ENCODE peak calls at places on chromosomes 5 and 9, in four cellular contexts. One of them, this sample, is unnamed.

GRCh38 chr5:66284588-66285342 is 140.7 kb downstream of the SREK1 start:
- DNase-seq in epithelial cell of prostate: no peak
- DNase-seq in GF-D8: no peak
- DNase-seq in NCI-H510A treated with DMSO at 0.1 percent for 48 hours: no peak
- DNase-seq in this sample: no peak

GRCh38 chr5:43227655-43228054 is 35.6 kb downstream of the NIM1K start:
- DNase-seq in epithelial cell of prostate: no peak
- DNase-seq in GF-D8: no peak
- DNase-seq in NCI-H510A treated with DMSO at 0.1 percent for 48 hours: no peak
- DNase-seq in this sample: no peak

GRCh38 chr5:79236970-79237734 is 1.2 kb downstream of the JMY start:
- DNase-seq in epithelial cell of prostate: no peak
- DNase-seq in GF-D8: no peak
- DNase-seq in NCI-H510A treated with DMSO at 0.1 percent for 48 hours: peak; percentile 65
- DNase-seq in this sample: peak; percentile 63

GRCh38 chr9:4497855-4498254 is 7.6 kb downstream of the SLC1A1 start:
- DNase-seq in epithelial cell of prostate: no peak
- DNase-seq in GF-D8: no peak
- DNase-seq in NCI-H510A treated with DMSO at 0.1 percent for 48 hours: no peak
- DNase-seq in this sample: no peak

GRCh38 chr5:31133488-31133887 is 60.0 kb upstream of the CDH6 start:
- DNase-seq in epithelial cell of prostate: no peak
- DNase-seq in GF-D8: peak; percentile 1
- DNase-seq in NCI-H510A treated with DMSO at 0.1 percent for 48 hours: no peak
- DNase-seq in this sample: no peak

GRCh38 chr5:125894383-125894782 is 528.8 kb upstream of the GRAMD2B start:
- DNase-seq in epithelial cell of prostate: no peak
- DNase-seq in GF-D8: no peak
- DNase-seq in NCI-H510A treated with DMSO at 0.1 percent for 48 hours: no peak
- DNase-seq in this sample: no peak

GRCh38 chr9:37405764-37406380 is 16.6 kb upstream of the GRHPR start:
- DNase-seq in epithelial cell of prostate: no peak
- DNase-seq in GF-D8: no peak
- DNase-seq in NCI-H510A treated with DMSO at 0.1 percent for 48 hours: no peak
- DNase-seq in this sample: no peak

GRCh38 chr5:117475925-117476324 is 901.3 kb upstream of the SEMA6A start:
- DNase-seq in epithelial cell of prostate: no peak
- DNase-seq in GF-D8: no peak
- DNase-seq in NCI-H510A treated with DMSO at 0.1 percent for 48 hours: no peak
- DNase-seq in this sample: no peak

GRCh38 chr5:138978085-138978484 is 103.0 kb upstream of the LRRTM2 start:
- DNase-seq in epithelial cell of prostate: no peak
- DNase-seq in GF-D8: no peak
- DNase-seq in NCI-H510A treated with DMSO at 0.1 percent for 48 hours: no peak
- DNase-seq in this sample: no peak

GRCh38 chr5:14153932-14154646 is 10.9 kb downstream of the TRIO start:
- DNase-seq in epithelial cell of prostate: no peak
- DNase-seq in GF-D8: no peak
- DNase-seq in NCI-H510A treated with DMSO at 0.1 percent for 48 hours: no peak
- DNase-seq in this sample: no peak

GRCh38 chr5:55205001-55205400 is 22.1 kb downstream of the MCIDAS start:
- DNase-seq in epithelial cell of prostate: peak; percentile 33
- DNase-seq in GF-D8: no peak
- DNase-seq in NCI-H510A treated with DMSO at 0.1 percent for 48 hours: no peak
- DNase-seq in this sample: no peak

GRCh38 chr9:89655990-89656657 is 51.3 kb downstream of the GADD45G start:
- DNase-seq in epithelial cell of prostate: no peak
- DNase-seq in GF-D8: no peak
- DNase-seq in NCI-H510A treated with DMSO at 0.1 percent for 48 hours: no peak
- DNase-seq in this sample: no peak

GRCh38 chr5:58980890-58981289 is 398.0 kb downstream of the RAB3C start:
- DNase-seq in epithelial cell of prostate: no peak
- DNase-seq in GF-D8: no peak
- DNase-seq in NCI-H510A treated with DMSO at 0.1 percent for 48 hours: no peak
- DNase-seq in this sample: no peak

GRCh38 chr9:131517761-131518190 is 13.3 kb downstream of the UCK1 start:
- DNase-seq in epithelial cell of prostate: no peak
- DNase-seq in GF-D8: no peak
- DNase-seq in NCI-H510A treated with DMSO at 0.1 percent for 48 hours: no peak
- DNase-seq in this sample: no peak

GRCh38 chr5:98402130-98402529 is 371.3 kb upstream of the RGMB start:
- DNase-seq in epithelial cell of prostate: no peak
- DNase-seq in GF-D8: no peak
- DNase-seq in NCI-H510A treated with DMSO at 0.1 percent for 48 hours: no peak
- DNase-seq in this sample: no peak

GRCh38 chr9:94056442-94056974 is 27.8 kb upstream of the PTPDC1 start:
- DNase-seq in epithelial cell of prostate: no peak
- DNase-seq in GF-D8: no peak
- DNase-seq in NCI-H510A treated with DMSO at 0.1 percent for 48 hours: no peak
- DNase-seq in this sample: no peak

GRCh38 chr5:179114756-179115155 is 54.6 kb downstream of the ZNF354C start:
- DNase-seq in epithelial cell of prostate: no peak
- DNase-seq in GF-D8: no peak
- DNase-seq in NCI-H510A treated with DMSO at 0.1 percent for 48 hours: no peak
- DNase-seq in this sample: peak; percentile 6

GRCh38 chr9:79256691-79257213 is 315.0 kb upstream of the TLE4 start:
- DNase-seq in epithelial cell of prostate: peak; percentile 16
- DNase-seq in GF-D8: no peak
- DNase-seq in NCI-H510A treated with DMSO at 0.1 percent for 48 hours: peak; percentile 63
- DNase-seq in this sample: no peak

GRCh38 chr5:72882989-72883388 is 66.5 kb downstream of the TNPO1 start:
- DNase-seq in epithelial cell of prostate: no peak
- DNase-seq in GF-D8: no peak
- DNase-seq in NCI-H510A treated with DMSO at 0.1 percent for 48 hours: no peak
- DNase-seq in this sample: no peak

GRCh38 chr9:131262327-131263032 is 13.8 kb downstream of the FAM78A start:
- DNase-seq in epithelial cell of prostate: no peak
- DNase-seq in GF-D8: no peak
- DNase-seq in NCI-H510A treated with DMSO at 0.1 percent for 48 hours: no peak
- DNase-seq in this sample: no peak

GRCh38 chr5:90956511-90956910 is 397.9 kb downstream of the ADGRV1 start:
- DNase-seq in epithelial cell of prostate: no peak
- DNase-seq in GF-D8: no peak
- DNase-seq in NCI-H510A treated with DMSO at 0.1 percent for 48 hours: no peak
- DNase-seq in this sample: no peak

GRCh38 chr9:107283621-107284616 is 840 bp downstream of the RAD23B start:
- DNase-seq in epithelial cell of prostate: no peak
- DNase-seq in GF-D8: peak; percentile 49
- DNase-seq in NCI-H510A treated with DMSO at 0.1 percent for 48 hours: peak; percentile 82
- DNase-seq in this sample: peak; percentile 67

GRCh38 chr5:50445281-50445949 is 4.3 kb upstream of the EMB start:
- DNase-seq in epithelial cell of prostate: no peak
- DNase-seq in GF-D8: peak; percentile 65
- DNase-seq in NCI-H510A treated with DMSO at 0.1 percent for 48 hours: no peak
- DNase-seq in this sample: peak; percentile 30

GRCh38 chr9:88672874-88673695 is 138.1 kb downstream of the NXNL2 start:
- DNase-seq in epithelial cell of prostate: no peak
- DNase-seq in GF-D8: no peak
- DNase-seq in NCI-H510A treated with DMSO at 0.1 percent for 48 hours: no peak
- DNase-seq in this sample: no peak

GRCh38 chr5:77354454-77354853 is 137.7 kb downstream of the WDR41 start:
- DNase-seq in epithelial cell of prostate: no peak
- DNase-seq in GF-D8: no peak
- DNase-seq in NCI-H510A treated with DMSO at 0.1 percent for 48 hours: no peak
- DNase-seq in this sample: no peak

GRCh38 chr5:36875789-36876388 is 680 bp upstream of the NIPBL start:
- DNase-seq in epithelial cell of prostate: peak; percentile 18
- DNase-seq in GF-D8: peak; percentile 59
- DNase-seq in NCI-H510A treated with DMSO at 0.1 percent for 48 hours: peak; percentile 84
- DNase-seq in this sample: peak; percentile 83

GRCh38 chr5:76801159-76801802 is 17.5 kb upstream of the F2RL1 start:
- DNase-seq in epithelial cell of prostate: no peak
- DNase-seq in GF-D8: no peak
- DNase-seq in NCI-H510A treated with DMSO at 0.1 percent for 48 hours: no peak
- DNase-seq in this sample: no peak

GRCh38 chr5:107889387-107889786 is 218.7 kb upstream of the EFNA5 start:
- DNase-seq in epithelial cell of prostate: no peak
- DNase-seq in GF-D8: no peak
- DNase-seq in NCI-H510A treated with DMSO at 0.1 percent for 48 hours: no peak
- DNase-seq in this sample: no peak

GRCh38 chr5:5523066-5523505 is 100.6 kb downstream of the ICE1 start:
- DNase-seq in epithelial cell of prostate: no peak
- DNase-seq in GF-D8: no peak
- DNase-seq in NCI-H510A treated with DMSO at 0.1 percent for 48 hours: no peak
- DNase-seq in this sample: peak; percentile 38

GRCh38 chr5:119071573-119071874 is 637 bp downstream of the DMXL1 start:
- DNase-seq in epithelial cell of prostate: no peak
- DNase-seq in GF-D8: no peak
- DNase-seq in NCI-H510A treated with DMSO at 0.1 percent for 48 hours: no peak
- DNase-seq in this sample: no peak

GRCh38 chr9:12702160-12702758 is 9.1 kb downstream of the TYRP1 start:
- DNase-seq in epithelial cell of prostate: no peak
- DNase-seq in GF-D8: no peak
- DNase-seq in NCI-H510A treated with DMSO at 0.1 percent for 48 hours: peak; percentile 33
- DNase-seq in this sample: no peak

GRCh38 chr9:114038724-114039313 is 39.3 kb downstream of the AMBP start:
- DNase-seq in epithelial cell of prostate: no peak
- DNase-seq in GF-D8: no peak
- DNase-seq in NCI-H510A treated with DMSO at 0.1 percent for 48 hours: no peak
- DNase-seq in this sample: no peak

GRCh38 chr5:143003328-143003636 is 233.1 kb downstream of the ARHGAP26 start:
- DNase-seq in epithelial cell of prostate: no peak
- DNase-seq in GF-D8: no peak
- DNase-seq in NCI-H510A treated with DMSO at 0.1 percent for 48 hours: no peak
- DNase-seq in this sample: no peak